ENCODE peak calls at places on chromosomes 4 and X, in eight cellular contexts. X is mammary epithelial cell, G is K562, M is astrocyte, Q is H9, N is GM23248, F is H1, P is PC-3. S is an unnamed sample.

GRCh38 chrX:129823115-129823514 is 20.6 kb downstream of the ZDHHC9 start:
- DNase-seq in P (peak; percentile 61), N (peak; percentile 57), X (peak; percentile 12), G (peak; percentile 50), Q (no peak), M (no peak), F (no peak), S (peak; percentile 10)

GRCh38 chr4:107467461-107467860 is 252.6 kb downstream of the PAPSS1 start:
- DNase-seq in P (no peak), G (no peak), M (no peak), Q (no peak), F (no peak), X (no peak), N (no peak), S (no peak)

GRCh38 chr4:2079926-2080325 is 20.8 kb downstream of the NAT8L start:
- DNase-seq in N (no peak), M (no peak), X (no peak), G (no peak), Q (peak; percentile 11), P (no peak), F (peak; percentile 27), S (no peak)

GRCh38 chr4:155805016-155805415 is 46.2 kb downstream of the GUCY1B1 start:
- DNase-seq in Q (no peak), X (no peak), N (peak; percentile 26), G (no peak), F (no peak), M (peak; percentile 78), P (peak; percentile 59), S (peak; percentile 82)

GRCh38 chr4:76067652-76068286 is 6.7 kb upstream of the ART3 start:
- DNase-seq in P (peak; percentile 80), X (peak; percentile 55), F (peak; percentile 71), G (peak; percentile 47), Q (peak; percentile 65), M (peak; percentile 42), N (peak; percentile 82), S (peak; percentile 82)

GRCh38 chr4:127604949-127605709 is 27.6 kb upstream of the INTU start:
- DNase-seq in M (peak; percentile 12), G (peak; percentile 13), F (peak; percentile 61), Q (peak; percentile 94), X (peak; percentile 12), N (peak; percentile 79), P (peak; percentile 51), S (peak; percentile 73)

GRCh38 chr4:139175647-139176298 is 1.2 kb downstream of the ELF2 start:
- DNase-seq in Q (no peak), G (no peak), M (no peak), X (no peak), F (no peak), N (peak; percentile 73), P (no peak), S (peak; percentile 54)

GRCh38 chrX:139725720-139726119 is 17.8 kb upstream of the MCF2 start:
- DNase-seq in G (no peak), F (no peak), Q (no peak), N (no peak), P (no peak), X (no peak), M (no peak), S (no peak)

GRCh38 chr4:5979981-5980380 is 38.2 kb downstream of the C4orf50 start:
- DNase-seq in F (peak; percentile 87), G (no peak), Q (peak; percentile 89), M (no peak), N (peak; percentile 23), P (peak; percentile 39), X (peak; percentile 4), S (peak; percentile 6)

GRCh38 chr4:717601-718320 is 12.1 kb downstream of the PCGF3 start:
- DNase-seq in M (no peak), Q (no peak), F (no peak), N (no peak), X (no peak), G (no peak), P (no peak), S (no peak)

GRCh38 chr4:718460-718859 is 12.8 kb downstream of the PCGF3 start:
- DNase-seq in N (no peak), F (no peak), P (no peak), Q (no peak), X (no peak), M (no peak), G (no peak), S (no peak)

GRCh38 chr4:722181-722725 is 16.6 kb downstream of the PCGF3 start:
- DNase-seq in G (no peak), X (no peak), M (no peak), P (no peak), F (no peak), Q (no peak), N (peak; percentile 30), S (no peak)

GRCh38 chr4:721261-722171 is 15.9 kb downstream of the PCGF3 start:
- DNase-seq in P (no peak), M (no peak), G (no peak), X (peak; percentile 62), F (no peak), Q (no peak), N (peak; percentile 76), S (peak; percentile 15)

GRCh38 chr4:720111-720860 is 14.7 kb downstream of the PCGF3 start:
- DNase-seq in G (no peak), M (no peak), Q (no peak), N (no peak), X (no peak), F (no peak), P (no peak), S (no peak)
- H4K20me1 ChIP-seq in G (no peaks in the 10 kb centered on the region), M (peaks cover 76% of the 10 kb centered on the region), Q (no peaks in the 10 kb centered on the region), N (no peaks in the 10 kb centered on the region), X (peaks cover 2% of the 10 kb centered on the region), F (peaks cover 27% of the 10 kb centered on the region), P (no peaks in the 10 kb centered on the region), S (no peaks in the 10 kb centered on the region)

DNA sequence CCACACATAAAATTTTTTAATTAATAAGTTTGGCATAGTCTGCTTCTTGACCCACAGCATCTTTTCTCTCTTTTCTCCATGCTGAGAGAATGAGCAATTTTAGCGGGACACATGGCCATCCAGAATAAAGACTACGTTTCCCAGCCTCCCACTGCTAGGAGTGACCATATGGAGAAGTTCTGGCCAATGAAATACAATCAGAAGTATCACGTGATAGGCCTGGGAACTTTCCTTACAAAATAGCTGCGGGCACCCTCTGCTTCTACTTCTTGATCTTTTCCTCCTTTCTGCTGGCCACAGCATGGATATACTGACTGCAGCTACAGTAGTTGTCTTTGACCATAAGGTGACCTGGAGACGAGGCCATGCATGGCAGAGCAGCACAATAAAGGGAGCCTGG is 348.0 kb downstream of the BCOR start:
- DNase-seq in N (no peak), F (no peak), P (no peak), Q (no peak), M (no peak), X (no peak), G (no peak), S (no peak)
- H3K9ac ChIP-seq in N (no peak overlapping the region), F (no peak overlapping the region), P (no peak overlapping the region), Q (no peak overlapping the region), M (no peak overlapping the region), X (no peak overlapping the region), G (no peak overlapping the region), S (no peak overlapping the region)

GRCh38 chrX:136626237-136626636 is 21.7 kb upstream of the CD40LG start:
- DNase-seq in Q (no peak), P (no peak), G (no peak), X (no peak), N (no peak), F (no peak), M (no peak), S (no peak)
- H4K20me1 ChIP-seq in Q (no peaks in the 10 kb centered on the region), P (no peaks in the 10 kb centered on the region), G (no peaks in the 10 kb centered on the region), X (no peaks in the 10 kb centered on the region), N (no peaks in the 10 kb centered on the region), F (no peaks in the 10 kb centered on the region), M (no peaks in the 10 kb centered on the region), S (no peaks in the 10 kb centered on the region)

GRCh38 chr4:154361450-154361849 is 130.1 kb downstream of the DCHS2 start:
- DNase-seq in M (no peak), G (no peak), F (no peak), Q (no peak), N (no peak), P (no peak), X (no peak), S (no peak)
- H3K9ac ChIP-seq in M (no peak overlapping the region), G (no peak overlapping the region), F (no peak overlapping the region), Q (no peak overlapping the region), N (no peak overlapping the region), P (no peak overlapping the region), X (no peak overlapping the region), S (no peak overlapping the region)

GRCh38 chr4:3335982-3336381 is 43.2 kb downstream of the RGS12 start:
- DNase-seq in P (no peak), X (no peak), M (no peak), N (no peak), Q (no peak), F (no peak), G (no peak), S (no peak)
- H4K20me1 ChIP-seq in P (no peaks in the 10 kb centered on the region), X (no peaks in the 10 kb centered on the region), M (peaks cover 56% of the 10 kb centered on the region), N (no peaks in the 10 kb centered on the region), Q (no peaks in the 10 kb centered on the region), F (peaks cover 4% of the 10 kb centered on the region), G (peaks cover 10% of the 10 kb centered on the region), S (no peaks in the 10 kb centered on the region)

S was measured in fibroblast of lung.